ENCODE peak calls at places on chromosomes 2 and 18, in six cellular contexts. Q, V, K, N, I and B are unnamed samples.

GRCh38 chr2:30349691-30350090 is 97.4 kb upstream of the LCLAT1 start:
- DNase-seq in Q (peak), V (no peak), K (no peak), N (no peak), I (no peak), B (no peak)

GRCh38 chr2:61014805-61015204 is 2.7 kb upstream of the PEX13 start:
- DNase-seq in Q (no peak), V (no peak), K (no peak), N (no peak), I (no peak), B (no peak)

GRCh38 chr2:191006297-191006696 is 7.7 kb downstream of the STAT1 start:
- DNase-seq in Q (no peak), V (no peak), K (no peak), N (no peak), I (no peak), B (no peak)

GRCh38 chr2:200702646-200703118 is 109.0 kb upstream of the BZW1 start:
- DNase-seq in Q (no peak), V (no peak), K (no peak), N (no peak), I (no peak), B (no peak)

GRCh38 chr2:106158871-106159270 is 35.2 kb downstream of the UXS1 start:
- DNase-seq in Q (no peak), V (no peak), K (no peak), N (no peak), I (no peak), B (no peak)

GRCh38 chr2:30208453-30208852 is 22.9 kb upstream of the LBH start:
- DNase-seq in Q (no peak), V (peak), K (peak), N (peak), I (peak), B (no peak)

GRCh38 chr2:72033636-72034035 is 114.0 kb downstream of the CYP26B1 start:
- DNase-seq in Q (no peak), V (no peak), K (no peak), N (no peak), I (no peak), B (no peak)

GRCh38 chr2:193156480-193156879 is 961.7 kb upstream of the TMEFF2 start:
- DNase-seq in Q (no peak), V (no peak), K (no peak), N (no peak), I (no peak), B (no peak)

GRCh38 chr2:235002198-235003095 is 50.6 kb downstream of the SH3BP4 start:
- DNase-seq in Q (no peak), V (no peak), K (no peak), N (no peak), I (no peak), B (no peak)

GRCh38 chr2:127607399-127607908 is 38.5 kb upstream of the GPR17 start:
- DNase-seq in Q (no peak), V (no peak), K (no peak), N (no peak), I (no peak), B (no peak)

GRCh38 chr2:141331127-141331526 is 799.7 kb downstream of the LRP1B start:
- DNase-seq in Q (peak), V (no peak), K (no peak), N (no peak), I (peak), B (no peak)

GRCh38 chr2:233061007-233061590 is 957 bp downstream of the INPP5D start:
- DNase-seq in Q (no peak), V (no peak), K (no peak), N (no peak), I (no peak), B (no peak)

GRCh38 chr2:221204699-221205098 is 367.4 kb downstream of the EPHA4 start:
- DNase-seq in Q (no peak), V (no peak), K (no peak), N (no peak), I (no peak), B (no peak)

GRCh38 chr2:153004627-153005026 is 286.2 kb downstream of the ARL6IP6 start:
- DNase-seq in Q (no peak), V (no peak), K (no peak), N (no peak), I (no peak), B (no peak)

GRCh38 chr2:16175247-16175825 is 235.0 kb downstream of the MYCN start:
- DNase-seq in Q (no peak), V (no peak), K (no peak), N (no peak), I (no peak), B (no peak)

GRCh38 chr18:830315-830901 is 18.4 kb upstream of the YES1 start:
- DNase-seq in Q (no peak), V (no peak), K (no peak), N (peak), I (peak), B (no peak)

GRCh38 chr18:3715223-3716080 is 265.5 kb downstream of the TGIF1 start:
- DNase-seq in Q (no peak), V (no peak), K (no peak), N (no peak), I (no peak), B (no peak)

GRCh38 chr2:179995735-179996134 is 11.4 kb downstream of the CWC22 start:
- DNase-seq in Q (no peak), V (no peak), K (no peak), N (no peak), I (no peak), B (no peak)

GRCh38 chr2:135996304-135996703 is 10.9 kb upstream of the DARS1 start:
- DNase-seq in Q (no peak), V (no peak), K (no peak), N (no peak), I (no peak), B (no peak)

GRCh38 chr2:135994281-135994680 is 8.9 kb upstream of the DARS1 start:
- DNase-seq in Q (no peak), V (no peak), K (no peak), N (no peak), I (no peak), B (no peak)

GRCh38 chr2:135998842-135999241 is 13.4 kb upstream of the DARS1 start:
- DNase-seq in Q (no peak), V (no peak), K (no peak), N (no peak), I (no peak), B (no peak)

GRCh38 chr2:135999899-136000298 is 14.5 kb upstream of the DARS1 start:
- DNase-seq in Q (no peak), V (no peak), K (no peak), N (no peak), I (no peak), B (no peak)

GRCh38 chr2:135997380-135997779 is 12.0 kb upstream of the DARS1 start:
- DNase-seq in Q (no peak), V (no peak), K (peak), N (no peak), I (no peak), B (no peak)
- TF ChIP-seq CTCF in Q (no peak), V (no peak), K (no peak), N (no peak), I (peak), B (no peak)

GRCh38 chr18:60413944-60414547 is 41.5 kb upstream of the MC4R start:
- DNase-seq in Q (no peak), V (no peak), K (peak), N (no peak), I (no peak), B (no peak)

GRCh38 chr18:60411715-60412114 is 39.1 kb upstream of the MC4R start:
- DNase-seq in Q (no peak), V (no peak), K (peak), N (no peak), I (no peak), B (no peak)
- TF ChIP-seq CTCF in Q (peak), V (no peak), K (no peak), N (no peak), I (peak), B (no peak)

DNA sequence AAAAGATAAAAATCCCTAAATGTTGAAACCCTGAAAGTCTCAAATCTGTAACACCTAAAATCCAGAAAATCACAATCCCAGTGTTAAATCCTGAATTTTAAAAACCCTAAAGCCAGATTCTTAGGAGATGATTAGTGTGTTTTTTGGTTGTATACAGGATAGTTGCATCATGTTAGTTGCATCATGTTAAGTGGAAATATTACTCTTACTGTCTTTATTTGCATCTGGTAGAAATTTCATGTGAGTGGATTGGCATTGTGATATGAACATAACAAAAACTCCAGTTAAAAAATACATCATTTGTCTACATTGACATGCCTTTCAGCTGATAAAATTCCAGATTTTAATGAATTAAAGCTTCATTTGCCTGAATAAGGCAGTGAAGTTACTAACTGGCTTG is 683.1 kb upstream of the ACVR2A start:
- DNase-seq in Q (no peak), V (no peak), K (no peak), N (no peak), I (no peak), B (no peak)
- TF ChIP-seq CTCF in Q (no peak), V (no peak), K (no peak), N (no peak), I (no peak), B (no peak)

GRCh38 chr2:185625604-185626003 is 113.0 kb upstream of the FSIP2 start:
- DNase-seq in Q (no peak), V (no peak), K (no peak), N (no peak), I (no peak), B (no peak)

GRCh38 chr2:185633621-185634020 is 105.0 kb upstream of the FSIP2 start:
- DNase-seq in Q (no peak), V (no peak), K (no peak), N (no peak), I (no peak), B (no peak)

GRCh38 chr2:185628985-185629384 is 109.6 kb upstream of the FSIP2 start:
- DNase-seq in Q (no peak), V (no peak), K (no peak), N (no peak), I (no peak), B (no peak)
- TF ChIP-seq CTCF in Q (no peak), V (no peak), K (no peak), N (no peak), I (peak), B (no peak)

GRCh38 chr2:230268606-230269222 is 43.2 kb downstream of the SP140 start:
- DNase-seq in Q (no peak), V (no peak), K (no peak), N (no peak), I (no peak), B (no peak)

GRCh38 chr2:230267556-230267955 is 42.0 kb downstream of the SP140 start:
- DNase-seq in Q (no peak), V (no peak), K (no peak), N (no peak), I (no peak), B (no peak)

GRCh38 chr2:230267059-230267458 is 41.5 kb downstream of the SP140 start:
- DNase-seq in Q (no peak), V (no peak), K (no peak), N (no peak), I (no peak), B (no peak)

GRCh38 chr2:230269715-230270114 is 44.2 kb downstream of the SP140 start:
- DNase-seq in Q (no peak), V (no peak), K (no peak), N (no peak), I (no peak), B (no peak)

GRCh38 chr2:230266654-230267053 is 41.1 kb downstream of the SP140 start:
- DNase-seq in Q (no peak), V (no peak), K (no peak), N (no peak), I (no peak), B (no peak)
- TF ChIP-seq CTCF in Q (no peak), V (no peak), K (no peak), N (no peak), I (no peak), B (no peak)

GRCh38 chr2:39379643-39380524 is 57.2 kb downstream of the MAP4K3 start:
- DNase-seq in Q (peak), V (no peak), K (peak), N (peak), I (peak), B (no peak)
- TF ChIP-seq CTCF in Q (peak), V (peak), K (peak), N (peak), I (peak), B (no peak)

DNA sequence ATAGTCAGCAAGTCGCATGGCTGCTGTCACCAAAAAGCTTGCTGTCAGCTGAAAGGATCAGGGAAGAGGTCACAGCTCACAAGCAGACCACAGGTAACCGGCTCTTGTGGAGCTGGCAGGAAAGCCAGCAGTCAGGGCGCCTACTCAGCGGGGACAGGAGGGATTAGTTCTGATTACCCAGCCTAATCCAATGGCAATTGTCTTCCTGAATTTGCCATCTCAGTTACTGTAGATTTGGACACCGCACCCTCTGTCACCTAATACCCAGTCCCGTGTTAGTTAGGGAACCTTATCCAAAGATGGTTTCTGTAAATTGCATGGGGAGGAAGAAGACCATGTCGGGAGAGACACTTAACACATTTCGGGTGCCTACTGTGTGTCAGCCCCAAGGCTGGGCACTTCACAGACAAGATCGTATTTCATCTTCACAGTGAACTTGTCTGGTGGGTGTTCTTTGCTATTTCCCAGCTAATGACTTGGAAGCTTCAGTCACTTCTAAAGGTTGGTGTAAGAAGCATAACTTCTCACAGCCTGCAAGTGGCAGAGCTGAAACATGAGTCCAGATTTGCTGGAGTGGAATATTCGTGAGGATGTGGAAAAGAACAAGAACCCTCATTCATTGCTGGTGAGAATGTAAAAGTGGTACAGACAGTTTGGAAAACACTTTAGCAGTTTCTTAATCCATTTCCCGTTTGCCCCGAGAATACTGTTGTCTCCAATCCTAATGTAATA is 9.9 kb downstream of the ALPK2 start:
- DNase-seq in Q (no peak), V (no peak), K (no peak), N (no peak), I (no peak), B (no peak)
- TF ChIP-seq CTCF in Q (no peak), V (no peak), K (no peak), N (no peak), I (peak), B (no peak)